ENCODE peak calls at places on chromosomes 4 and X, in five cellular contexts. I is left lung, X is lung, W is small intestine, R is K562. G is an unnamed sample. For H3K9me3, the result is how much of the 10 kb centered on the place peaks cover.

GRCh38 chrX:48613502-48614160 is 16.3 kb downstream of the WDR13 start:
- DNase-seq in I (no peak), X (no peak), W (no peak), R (no peak), G (no peak)

GRCh38 chr4:177308842-177309524 is 691 bp upstream of the NEIL3 start:
- DNase-seq in I (no peak), X (no peak), W (no peak), R (no peak), G (no peak)

GRCh38 chr4:165207431-165208321 is at the start of gene KLHL2:
- DNase-seq in I (peak), X (peak), W (peak), R (peak), G (peak)

GRCh38 chr4:112315446-112315845 is 18.3 kb downstream of the ALPK1 start:
- DNase-seq in I (no peak), X (no peak), W (no peak), R (no peak), G (no peak)

GRCh38 chr4:1381944-1382541 is 24.2 kb downstream of the NKX1-1 start:
- DNase-seq in I (no peak), X (no peak), W (no peak), R (no peak), G (peak)

GRCh38 chr4:43277003-43277402 is 384.5 kb downstream of the GRXCR1 start:
- DNase-seq in I (no peak), X (no peak), W (no peak), R (no peak), G (no peak)

GRCh38 chr4:2253160-2254084 is 8.5 kb downstream of the MXD4 start:
- DNase-seq in I (peak), X (no peak), W (no peak), R (no peak), G (peak)

GRCh38 chrX:108312938-108313337 is 125.3 kb downstream of the COL4A6 start:
- DNase-seq in I (no peak), X (no peak), W (no peak), R (no peak), G (no peak)

GRCh38 chrX:103783971-103784370 is 7.3 kb downstream of the PLP1 start:
- DNase-seq in I (no peak), X (no peak), W (no peak), R (no peak), G (no peak)

GRCh38 chr4:80610845-80611244 is 275.3 kb downstream of the CFAP299 start:
- DNase-seq in I (no peak), X (no peak), W (peak), R (no peak), G (no peak)

GRCh38 chr4:98283219-98284199 is 22.3 kb downstream of the RAP1GDS1 start:
- DNase-seq in I (no peak), X (no peak), W (peak), R (no peak), G (no peak)

GRCh38 chrX:153723351-153724251 is 586 bp downstream of the BCAP31 start:
- DNase-seq in I (no peak), X (peak), W (peak), R (peak), G (peak)

GRCh38 chrX:72009731-72010130 is 99.1 kb downstream of the NHSL2 start:
- DNase-seq in I (no peak), X (no peak), W (no peak), R (no peak), G (no peak)

GRCh38 chrX:27995611-27996010 is 14.4 kb upstream of the DCAF8L1 start:
- DNase-seq in I (no peak), X (no peak), W (no peak), R (no peak), G (no peak)

GRCh38 chrX:150813922-150814321 is 84.5 kb downstream of the CD99L2 start:
- DNase-seq in I (no peak), X (no peak), W (no peak), R (no peak), G (no peak)

GRCh38 chr4:31089815-31090214 is 369.6 kb downstream of the PCDH7 start:
- DNase-seq in I (peak), X (peak), W (peak), R (no peak), G (peak)

DNA sequence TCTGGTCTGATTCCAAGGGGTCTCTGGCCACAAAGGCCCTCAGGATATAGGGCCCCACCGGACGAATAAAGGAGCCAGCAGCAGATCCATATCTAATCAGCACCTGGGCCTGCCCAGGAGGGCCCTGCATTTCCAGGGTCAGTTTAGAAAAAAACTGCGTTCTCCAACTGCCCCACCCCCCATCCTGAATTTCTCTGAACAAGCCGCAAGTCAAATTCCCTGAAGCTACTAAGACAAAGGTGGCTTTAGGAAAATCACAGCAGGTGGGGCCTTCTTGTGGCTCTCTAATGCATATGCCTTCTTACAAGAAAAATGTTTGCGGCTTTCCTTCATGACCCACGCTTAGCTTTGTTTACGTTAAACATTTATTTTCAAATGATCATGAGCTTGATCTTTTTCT is 76.6 kb downstream of the MBNL3 start:
- DNase-seq in I (no peak), X (no peak), W (no peak), R (no peak), G (no peak)
- H3K4me3 ChIP-seq in I (no peak), X (no peak), W (no peak), R (no peak), G (no peak)

GRCh38 chr4:8737601-8738279 is 133.9 kb downstream of the HMX1 start:
- DNase-seq in I (no peak), X (no peak), W (no peak), R (no peak), G (no peak)
- H3K9me3 ChIP-seq in I (under half), X (under half), W (under half), R (under half), G (under half)

GRCh38 chrX:47358387-47359065 is 11.9 kb upstream of the ZNF157 start:
- DNase-seq in I (no peak), X (no peak), W (peak), R (no peak), G (no peak)

GRCh38 chrX:47360423-47361179 is 9.8 kb upstream of the ZNF157 start:
- DNase-seq in I (no peak), X (no peak), W (no peak), R (no peak), G (no peak)

GRCh38 chrX:47366051-47366722 is 4.2 kb upstream of the ZNF157 start:
- DNase-seq in I (peak), X (peak), W (peak), R (peak), G (peak)

DNA sequence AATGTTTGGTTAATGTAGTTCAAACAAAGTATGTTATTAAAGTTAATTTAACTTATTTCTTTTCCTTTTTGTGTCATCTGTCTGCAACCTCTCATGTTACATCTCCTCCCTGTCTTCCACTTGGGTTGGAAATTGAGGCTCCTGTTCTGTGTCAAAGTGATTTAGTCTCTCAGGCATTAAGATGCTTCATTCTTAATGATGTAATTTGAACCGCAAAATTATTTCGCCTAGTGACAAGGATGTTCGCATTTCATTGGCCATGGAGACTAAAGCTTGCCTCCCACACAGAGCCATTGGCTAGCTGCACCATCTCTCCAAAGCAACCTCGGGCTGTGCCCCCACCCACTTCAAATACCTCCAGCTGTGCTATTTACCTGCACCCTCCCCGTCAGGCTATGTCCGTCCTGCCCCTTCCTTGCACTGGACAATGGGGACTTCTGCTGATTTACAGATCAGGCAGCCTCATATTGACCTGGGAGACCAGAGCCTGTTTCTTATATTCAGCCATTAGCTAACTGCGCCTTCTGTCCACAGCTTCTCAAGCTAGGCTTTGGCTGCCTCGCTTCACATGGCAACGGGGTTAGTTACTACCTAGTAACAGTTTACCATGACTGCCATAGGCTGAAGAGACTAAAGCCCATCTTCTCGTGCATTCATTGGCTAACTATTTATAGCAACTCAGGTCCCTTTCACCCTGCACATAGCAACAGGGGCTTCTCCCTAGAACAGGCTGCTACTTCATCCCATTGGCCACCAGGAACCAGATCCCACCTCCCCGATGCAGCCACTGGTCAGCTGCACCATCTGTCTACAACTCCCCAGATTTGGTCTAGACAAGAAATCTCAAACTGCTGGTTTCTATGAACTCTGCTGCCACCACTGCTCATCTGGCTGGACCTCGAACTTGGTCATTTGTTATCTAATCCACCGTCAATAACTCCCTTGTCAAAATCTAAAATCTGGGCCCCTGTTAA is 8.6 kb upstream of the ZNF157 start:
- DNase-seq in I (peak), X (peak), W (peak), R (peak), G (peak)
- H3K4me3 ChIP-seq in I (no peak), X (no peak), W (no peak), R (no peak), G (peak)

GRCh38 chr4:94536649-94537464 is 85.1 kb downstream of the PDLIM5 start:
- DNase-seq in I (no peak), X (no peak), W (no peak), R (no peak), G (no peak)
- H3K9me3 ChIP-seq in I (under half), X (under half), W (under half), R (under half), G (under half)

DNA sequence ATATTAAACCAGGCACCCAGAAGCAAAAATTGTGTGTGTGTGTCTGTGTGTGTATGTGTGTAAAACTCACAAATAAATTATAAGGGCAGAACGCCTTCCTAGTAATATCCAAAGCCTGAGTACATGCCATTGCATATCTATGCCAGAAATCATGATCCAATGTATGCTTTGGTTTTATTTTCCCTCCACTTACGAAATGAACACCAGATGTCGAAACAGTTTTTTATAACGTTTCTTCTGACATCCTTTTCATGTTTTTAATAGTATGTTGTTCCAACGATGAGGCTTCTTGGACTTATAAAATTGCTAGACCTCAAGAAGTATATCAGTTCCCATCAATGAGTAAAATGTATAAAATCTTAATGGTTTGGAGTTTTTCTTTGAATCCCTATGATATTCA is 55.4 kb downstream of the KCNIP4 start:
- DNase-seq in I (no peak), X (no peak), W (no peak), R (no peak), G (no peak)
- H3K4me3 ChIP-seq in I (no peak), X (no peak), W (no peak), R (no peak), G (no peak)

GRCh38 chr4:109263721-109264120 is 38.7 kb downstream of the COL25A1 start:
- DNase-seq in I (no peak), X (no peak), W (no peak), R (no peak), G (no peak)
- H3K9me3 ChIP-seq in I (under half), X (under half), W (under half), R (under half), G (under half)

GRCh38 chr4:139267301-139267700 is 12.7 kb downstream of the MGARP start:
- DNase-seq in I (no peak), X (no peak), W (no peak), R (no peak), G (no peak)

GRCh38 chr4:139266208-139266582 is 13.8 kb downstream of the MGARP start:
- DNase-seq in I (no peak), X (no peak), W (no peak), R (no peak), G (no peak)

GRCh38 chr4:139265654-139266053 is 14.4 kb downstream of the MGARP start:
- DNase-seq in I (no peak), X (no peak), W (no peak), R (no peak), G (no peak)

GRCh38 chr4:139266583-139267257 is 13.3 kb downstream of the MGARP start:
- DNase-seq in I (peak), X (peak), W (peak), R (peak), G (peak)
- H3K4me3 ChIP-seq in I (peak), X (no peak), W (peak), R (peak), G (peak)

G was measured in BE2C.